ENCODE peak calls at places on chromosomes 5 and 9, in nine cellular contexts. K is lower lobe of right lung, X is left ventricle myocardium inferior, J is breast epithelium, T is GM23248, A is pancreas, O is tibial artery, V is mesenchymal stem cell, I is HCT116. P is an unnamed sample.

GRCh38 chr5:90944116-90944515 is 385.5 kb downstream of the ADGRV1 start:
- DNase-seq in A (no peak), J (no peak), I (no peak), T (no peak), X (no peak), K (no peak), O (no peak), V (no peak), P (no peak)

GRCh38 chr9:133517711-133518110 is 7.0 kb downstream of the MYMK start:
- DNase-seq in J (no peak), T (no peak), O (no peak), I (no peak), A (peak; percentile 7), V (no peak), X (no peak), K (no peak), P (peak; percentile 41)

GRCh38 chr5:131899686-131900085 is 45.8 kb downstream of the MEIKIN start:
- DNase-seq in X (no peak), K (no peak), O (no peak), V (peak; percentile 6), T (peak; percentile 13), J (no peak), I (no peak), A (no peak), P (no peak)

GRCh38 chr5:147691134-147691533 is 91.4 kb downstream of the JAKMIP2 start:
- DNase-seq in V (peak; percentile 7), X (no peak), T (no peak), A (no peak), O (no peak), I (no peak), K (no peak), J (no peak), P (no peak)

GRCh38 chr5:64505769-64506566 is at the start of gene RGS7BP:
- DNase-seq in V (peak; percentile 68), X (peak; percentile 40), O (peak; percentile 72), K (peak; percentile 46), J (no peak), T (peak; percentile 44), A (peak; percentile 20), I (no peak), P (peak; percentile 82)

GRCh38 chr5:176887252-176887849 is 11.8 kb downstream of the HK3 start:
- DNase-seq in V (no peak), K (peak; percentile 38), X (no peak), I (no peak), J (peak; percentile 39), O (no peak), T (no peak), A (no peak), P (peak; percentile 19)

GRCh38 chr5:108418172-108418571 is 36.3 kb upstream of the FBXL17 start:
- DNase-seq in O (peak; percentile 71), V (no peak), K (no peak), X (peak; percentile 74), A (no peak), J (no peak), T (peak; percentile 22), I (no peak), P (no peak)

GRCh38 chr5:38184627-38185026 is 73.7 kb upstream of the EGFLAM start:
- DNase-seq in O (no peak), T (no peak), J (no peak), A (no peak), V (no peak), I (no peak), X (no peak), K (no peak), P (no peak)

GRCh38 chr5:103808464-103809106 is 246.0 kb upstream of the NUDT12 start:
- DNase-seq in O (no peak), J (no peak), I (peak; percentile 61), K (no peak), A (no peak), X (no peak), V (peak; percentile 52), T (peak; percentile 31), P (no peak)

GRCh38 chr5:123476696-123477095 is 35.3 kb upstream of the CSNK1G3 start:
- DNase-seq in X (no peak), K (no peak), J (no peak), V (no peak), I (no peak), A (no peak), O (no peak), T (peak; percentile 34), P (no peak)

GRCh38 chr5:2750026-2750757 is 1.3 kb downstream of the IRX2 start:
- DNase-seq in J (no peak), K (peak; percentile 55), T (peak; percentile 77), X (no peak), O (no peak), V (no peak), A (no peak), I (no peak), P (no peak)

GRCh38 chr9:131747352-131747751 is 7.5 kb upstream of the RAPGEF1 start:
- DNase-seq in K (no peak), X (no peak), I (no peak), O (no peak), A (no peak), J (no peak), V (peak; percentile 81), T (peak; percentile 82), P (no peak)

GRCh38 chr9:18390393-18390792 is 83.6 kb upstream of the ADAMTSL1 start:
- DNase-seq in I (no peak), O (no peak), T (peak; percentile 84), X (no peak), K (no peak), J (no peak), A (no peak), V (peak; percentile 33), P (no peak)

GRCh38 chr5:136435951-136436544 is 70.7 kb upstream of the TRPC7 start:
- DNase-seq in A (no peak), X (no peak), K (no peak), V (no peak), O (no peak), J (no peak), I (no peak), T (peak; percentile 26), P (no peak)

GRCh38 chr9:113452206-113452605 is 11.3 kb upstream of the RGS3 start:
- DNase-seq in O (no peak), A (no peak), X (no peak), V (no peak), J (no peak), I (no peak), K (no peak), T (no peak), P (no peak)

GRCh38 chr5:148968311-148968710 is 94.6 kb downstream of the SH3TC2 start:
- DNase-seq in V (peak; percentile 49), K (no peak), A (no peak), I (no peak), T (peak; percentile 53), O (no peak), X (no peak), J (no peak), P (no peak)
- H3K36me3 ChIP-seq in V (no peaks in the 10 kb centered on the region), K (no peaks in the 10 kb centered on the region), A (no peaks in the 10 kb centered on the region), I (no peaks in the 10 kb centered on the region), T (no peaks in the 10 kb centered on the region), O (no peaks in the 10 kb centered on the region), X (no peaks in the 10 kb centered on the region), J (no peaks in the 10 kb centered on the region), P (no peaks in the 10 kb centered on the region)

GRCh38 chr5:172701336-172702061 is 60.4 kb downstream of the NEURL1B start:
- DNase-seq in T (no peak), V (no peak), X (no peak), K (no peak), J (no peak), A (no peak), I (no peak), O (no peak), P (no peak)

GRCh38 chr5:172697123-172698121 is 56.4 kb downstream of the NEURL1B start:
- DNase-seq in J (peak; percentile 90), A (peak; percentile 91), T (peak; percentile 92), O (peak; percentile 93), V (peak; percentile 89), K (peak; percentile 93), X (peak; percentile 85), I (peak; percentile 57), P (peak; percentile 92)

GRCh38 chr5:172699423-172699822 is 58.4 kb downstream of the NEURL1B start:
- DNase-seq in T (no peak), J (no peak), X (no peak), I (no peak), K (no peak), V (no peak), O (no peak), A (no peak), P (no peak)

GRCh38 chr5:172700686-172701324 is 59.7 kb downstream of the NEURL1B start:
- DNase-seq in K (no peak), A (no peak), O (no peak), V (no peak), I (no peak), X (no peak), J (no peak), T (no peak), P (no peak)

DNA sequence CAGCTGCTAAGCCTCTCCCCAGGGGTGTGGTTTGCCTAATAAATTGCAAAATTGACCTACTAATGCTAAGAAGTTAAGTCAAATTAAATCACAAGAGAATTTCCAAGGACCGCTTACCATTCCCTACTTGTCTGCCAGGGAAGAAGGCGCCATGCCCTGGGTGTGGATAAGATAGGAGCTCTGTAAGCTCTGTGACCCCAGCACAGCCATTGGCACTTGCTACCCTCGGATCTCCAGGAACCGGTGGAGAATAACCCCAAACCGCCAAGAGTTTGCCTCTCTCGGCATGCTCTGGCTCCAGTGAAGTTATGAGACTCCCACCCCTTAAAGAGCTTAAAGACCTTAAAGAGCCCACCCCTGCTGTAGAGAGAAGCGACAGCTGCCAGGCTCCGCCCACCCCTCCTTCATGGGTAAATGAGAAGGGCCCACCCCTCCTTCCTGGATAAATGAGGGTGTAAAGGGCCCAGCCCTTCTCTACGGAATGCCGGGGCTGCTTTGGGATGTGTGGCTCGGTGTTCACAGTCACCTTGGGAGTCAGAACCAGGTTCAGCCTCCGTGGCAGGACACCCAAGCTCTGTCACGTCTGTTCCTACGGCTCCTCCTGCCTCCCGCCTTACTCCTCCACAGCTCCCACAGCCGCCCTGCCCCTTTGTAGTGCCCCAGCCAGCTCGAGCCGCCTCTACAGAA is 59.1 kb downstream of the NEURL1B start:
- DNase-seq in K (peak; percentile 71), V (no peak), O (no peak), T (no peak), A (no peak), X (no peak), I (no peak), J (no peak), P (peak; percentile 77)
- H3K4me3 ChIP-seq in K (no peak overlapping the region), V (no peak overlapping the region), O (no peak overlapping the region), T (no peak overlapping the region), A (no peak overlapping the region), X (peak overlapping the region; percentile 47), I (no peak overlapping the region), J (no peak overlapping the region), P (no peak overlapping the region)

GRCh38 chr9:6006968-6007769 is 8.3 kb downstream of the RANBP6 start:
- DNase-seq in T (peak; percentile 92), I (peak; percentile 72), X (peak; percentile 87), K (peak; percentile 93), V (peak; percentile 89), J (peak; percentile 86), A (peak; percentile 87), O (peak; percentile 92), P (peak; percentile 95)

GRCh38 chr9:6008169-6008979 is 7.0 kb downstream of the RANBP6 start:
- DNase-seq in K (peak; percentile 96), O (peak; percentile 98), J (peak; percentile 92), X (peak; percentile 93), T (peak; percentile 99), A (peak; percentile 94), V (peak; percentile 99), I (peak; percentile 98), P (peak; percentile 97)

GRCh38 chr9:6007770-6008168 is 7.7 kb downstream of the RANBP6 start:
- DNase-seq in J (peak; percentile 73), I (peak; percentile 27), X (peak; percentile 78), K (peak; percentile 85), O (peak; percentile 89), T (peak; percentile 83), A (peak; percentile 90), V (peak; percentile 71), P (no peak)
- H3K4me1 ChIP-seq in J (no peaks in the 10 kb centered on the region), I (peaks cover 13% of the 10 kb centered on the region), X (peaks cover 83% of the 10 kb centered on the region), K (peaks cover 49% of the 10 kb centered on the region), O (peaks cover 54% of the 10 kb centered on the region), T (peaks cover 15% of the 10 kb centered on the region), A (peaks cover 26% of the 10 kb centered on the region), V (peaks cover 3% of the 10 kb centered on the region), P (peaks cover 11% of the 10 kb centered on the region)

GRCh38 chr5:6748142-6748541 is 34.9 kb downstream of the TENT4A start:
- DNase-seq in V (no peak), I (no peak), X (no peak), A (no peak), K (no peak), T (no peak), J (no peak), O (peak; percentile 55), P (no peak)
- H3K36me3 ChIP-seq in V (peaks cover 78% of the 10 kb centered on the region), I (peaks cover 70% of the 10 kb centered on the region), X (peaks cover 73% of the 10 kb centered on the region), A (peaks cover 41% of the 10 kb centered on the region), K (peaks cover 90% of the 10 kb centered on the region), T (peaks cover 33% of the 10 kb centered on the region), J (peaks cover 9% of the 10 kb centered on the region), O (peaks cover 37% of the 10 kb centered on the region), P (no peaks in the 10 kb centered on the region)